ENCODE peak calls at places on chromosomes 11 and 22, in six cellular contexts. X, I, S, U, O and Z are unnamed samples.

GRCh38 chr11:42043312-42043711 is 583.9 kb upstream of the LRRC4C start:
- DNase-seq in X (no peak), I (peak), S (peak), U (no peak), O (no peak), Z (no peak)

GRCh38 chr11:102306048-102306575 is 11.2 kb upstream of the BIRC3 start:
- DNase-seq in X (no peak), I (peak), S (peak), U (no peak), O (no peak), Z (no peak)

GRCh38 chr11:117985953-117986887 is at the start of gene IL10RA:
- DNase-seq in X (peak), I (peak), S (peak), U (peak), O (peak), Z (no peak)

GRCh38 chr11:119691020-119691666 is 37.9 kb downstream of the NECTIN1 start:
- DNase-seq in X (no peak), I (no peak), S (no peak), U (no peak), O (no peak), Z (no peak)

GRCh38 chr11:7595016-7595869 is 78.1 kb downstream of the CYB5R2 start:
- DNase-seq in X (no peak), I (no peak), S (no peak), U (no peak), O (peak), Z (no peak)

GRCh38 chr11:64322925-64323260 is 5.0 kb downstream of the PRDX5 start:
- DNase-seq in X (no peak), I (no peak), S (no peak), U (no peak), O (no peak), Z (no peak)

GRCh38 chr22:49136816-49137180 is 690.9 kb downstream of the BRD1 start:
- DNase-seq in X (no peak), I (no peak), S (no peak), U (no peak), O (no peak), Z (no peak)

GRCh38 chr11:61115498-61116224 is 13.4 kb downstream of the CD5 start:
- DNase-seq in X (no peak), I (no peak), S (no peak), U (no peak), O (no peak), Z (no peak)

GRCh38 chr11:22165799-22166548 is 26.9 kb upstream of the ANO5 start:
- DNase-seq in X (no peak), I (no peak), S (no peak), U (no peak), O (no peak), Z (no peak)

GRCh38 chr11:1763796-1764661 is at the start of gene CTSD:
- DNase-seq in X (peak), I (peak), S (peak), U (peak), O (peak), Z (peak)

GRCh38 chr22:20738394-20739089 is 35.4 kb upstream of the SERPIND1 start:
- DNase-seq in X (no peak), I (no peak), S (no peak), U (no peak), O (no peak), Z (no peak)

GRCh38 chr11:36195496-36196346 is 93.5 kb downstream of the COMMD9 start:
- DNase-seq in X (peak), I (no peak), S (no peak), U (no peak), O (no peak), Z (no peak)

GRCh38 chr11:45110562-45110961 is 35.9 kb upstream of the PRDM11 start:
- DNase-seq in X (peak), I (peak), S (peak), U (no peak), O (no peak), Z (peak)

GRCh38 chr11:128891912-128892398 is 799 bp downstream of the KCNJ5 start:
- DNase-seq in X (peak), I (no peak), S (no peak), U (no peak), O (no peak), Z (no peak)

GRCh38 chr11:128841461-128842072 is 25.5 kb downstream of the KCNJ1 start:
- DNase-seq in X (no peak), I (no peak), S (no peak), U (no peak), O (no peak), Z (no peak)

GRCh38 chr11:69144719-69145365 is 10.9 kb upstream of the SMIM38 start:
- DNase-seq in X (peak), I (no peak), S (no peak), U (no peak), O (no peak), Z (peak)

GRCh38 chr11:34214961-34215805 is 109.8 kb downstream of the NAT10 start:
- DNase-seq in X (peak), I (peak), S (peak), U (no peak), O (no peak), Z (peak)

GRCh38 chr22:49235463-49236300 is 592.0 kb downstream of the BRD1 start:
- DNase-seq in X (no peak), I (no peak), S (no peak), U (no peak), O (no peak), Z (no peak)

GRCh38 chr11:67449116-67449844 is 3.2 kb downstream of the GPR152 start:
- DNase-seq in X (no peak), I (no peak), S (no peak), U (no peak), O (no peak), Z (no peak)

GRCh38 chr11:93542753-93543246 is 391 bp downstream of the SMCO4 start:
- DNase-seq in X (no peak), I (no peak), S (no peak), U (peak), O (peak), Z (no peak)

GRCh38 chr11:3043315-3043871 is 13.8 kb downstream of the CARS1 start:
- DNase-seq in X (no peak), I (no peak), S (no peak), U (no peak), O (no peak), Z (no peak)

GRCh38 chr11:100269511-100269910 is 417.6 kb upstream of the ARHGAP42 start:
- DNase-seq in X (no peak), I (no peak), S (no peak), U (no peak), O (no peak), Z (no peak)

GRCh38 chr11:125514336-125515101 is 18.5 kb upstream of the FEZ1 start:
- DNase-seq in X (peak), I (peak), S (peak), U (no peak), O (no peak), Z (no peak)

GRCh38 chr11:91421586-91421985 is 803.0 kb upstream of the FAT3 start:
- DNase-seq in X (no peak), I (no peak), S (no peak), U (no peak), O (no peak), Z (no peak)

GRCh38 chr11:17594686-17595192 is 47.7 kb downstream of the OTOG start:
- DNase-seq in X (no peak), I (no peak), S (no peak), U (no peak), O (no peak), Z (no peak)

GRCh38 chr22:19148417-19149046 is 1.6 kb downstream of the GSC2 start:
- DNase-seq in X (no peak), I (no peak), S (no peak), U (no peak), O (no peak), Z (no peak)

GRCh38 chr22:19151329-19152191 is 1.5 kb upstream of the GSC2 start:
- DNase-seq in X (no peak), I (no peak), S (no peak), U (no peak), O (no peak), Z (no peak)

GRCh38 chr22:19149047-19149883 is 827 bp downstream of the GSC2 start:
- DNase-seq in X (no peak), I (no peak), S (no peak), U (no peak), O (peak), Z (no peak)

GRCh38 chr22:19150482-19151328 is 613 bp upstream of the GSC2 start:
- DNase-seq in X (no peak), I (no peak), S (no peak), U (no peak), O (peak), Z (no peak)

GRCh38 chr22:19149962-19150361 is at the start of gene GSC2:
- DNase-seq in X (no peak), I (no peak), S (no peak), U (no peak), O (no peak), Z (no peak)
- TF ChIP-seq CTCF in X (no peak), I (no peak), S (no peak), U (no peak), O (no peak), Z (no peak)

GRCh38 chr11:134779179-134779578 is 367.1 kb upstream of the B3GAT1 start:
- DNase-seq in X (peak), I (no peak), S (no peak), U (no peak), O (no peak), Z (no peak)

GRCh38 chr11:134781335-134781970 is 369.4 kb upstream of the B3GAT1 start:
- DNase-seq in X (no peak), I (no peak), S (no peak), U (no peak), O (no peak), Z (no peak)

GRCh38 chr11:134784046-134784445 is 372.0 kb upstream of the B3GAT1 start:
- DNase-seq in X (no peak), I (no peak), S (no peak), U (no peak), O (no peak), Z (no peak)

GRCh38 chr11:134783219-134783618 is 371.2 kb upstream of the B3GAT1 start:
- DNase-seq in X (peak), I (no peak), S (no peak), U (no peak), O (no peak), Z (no peak)

GRCh38 chr11:134780486-134781155 is 368.6 kb upstream of the B3GAT1 start:
- DNase-seq in X (peak), I (no peak), S (no peak), U (no peak), O (no peak), Z (no peak)
- TF ChIP-seq CTCF in X (no peak), I (no peak), S (no peak), U (no peak), O (no peak), Z (no peak)

GRCh38 chr11:124331873-124332272 is 11.9 kb upstream of the OR8D2 start:
- DNase-seq in X (no peak), I (no peak), S (no peak), U (no peak), O (no peak), Z (no peak)

GRCh38 chr11:124327775-124328174 is 7.8 kb upstream of the OR8D2 start:
- DNase-seq in X (no peak), I (no peak), S (no peak), U (no peak), O (no peak), Z (no peak)

GRCh38 chr11:124329787-124330478 is 9.9 kb upstream of the OR8D2 start:
- DNase-seq in X (peak), I (no peak), S (no peak), U (no peak), O (no peak), Z (no peak)
- TF ChIP-seq CTCF in X (no peak), I (no peak), S (no peak), U (no peak), O (no peak), Z (no peak)

GRCh38 chr11:129947474-129947873 is 52.1 kb upstream of the NFRKB start:
- DNase-seq in X (no peak), I (no peak), S (no peak), U (no peak), O (peak), Z (no peak)
- TF ChIP-seq CTCF in X (no peak), I (no peak), S (no peak), U (no peak), O (no peak), Z (no peak)

GRCh38 chr11:123707606-123708205 is 33.8 kb downstream of the ZNF202 start:
- DNase-seq in X (peak), I (peak), S (peak), U (peak), O (peak), Z (peak)
- TF ChIP-seq CTCF in X (peak), I (peak), S (peak), U (peak), O (no peak), Z (peak)

GRCh38 chr22:42171946-42172345 is 41.3 kb upstream of the CYP2D6 start:
- DNase-seq in X (no peak), I (no peak), S (no peak), U (no peak), O (no peak), Z (no peak)
- TF ChIP-seq CTCF in X (no peak), I (no peak), S (no peak), U (no peak), O (no peak), Z (no peak)

GRCh38 chr11:47848636-47849155 is 546 bp upstream of the NUP160 start:
- DNase-seq in X (no peak), I (no peak), S (no peak), U (no peak), O (no peak), Z (no peak)
- TF ChIP-seq CTCF in X (no peak), I (no peak), S (no peak), U (no peak), O (no peak), Z (no peak)